ENCODE peak calls at places on chromosomes 6 and 20, in four cellular contexts. J, O, A and X are unnamed samples.

GRCh38 chr6:44397424-44398169 is 10.1 kb downstream of the CDC5L start:
- DNase-seq in A (no peak), O (no peak), J (no peak), X (no peak)

GRCh38 chr6:78701407-78701806 is 165.9 kb upstream of the IRAK1BP1 start:
- DNase-seq in J (peak), O (no peak), A (no peak), X (no peak)

GRCh38 chr6:3247255-3248146 is 11.2 kb upstream of the PSMG4 start:
- DNase-seq in O (no peak), A (peak), J (peak), X (no peak)

GRCh38 chr20:49112596-49113274 is 66.6 kb downstream of the CSE1L start:
- DNase-seq in J (peak), A (no peak), O (no peak), X (no peak)

GRCh38 chr6:97053643-97054411 is 129.3 kb downstream of the KLHL32 start:
- DNase-seq in J (peak), A (no peak), O (no peak), X (no peak)

GRCh38 chr6:143561105-143561704 is 49.7 kb upstream of the FUCA2 start:
- DNase-seq in A (no peak), O (no peak), J (no peak), X (no peak)

GRCh38 chr6:293185-294174 is 1.2 kb downstream of the DUSP22 start:
- DNase-seq in O (no peak), J (peak), A (peak), X (no peak)

GRCh38 chr6:83920017-83920416 is 60.5 kb downstream of the CYB5R4 start:
- DNase-seq in O (no peak), J (no peak), A (no peak), X (no peak)

GRCh38 chr6:106026748-106027147 is 59.4 kb upstream of the PRDM1 start:
- DNase-seq in J (no peak), A (no peak), O (no peak), X (no peak)

GRCh38 chr20:3698511-3699436 is 13.6 kb downstream of the SIGLEC1 start:
- DNase-seq in O (no peak), A (no peak), J (no peak), X (no peak)

GRCh38 chr6:120302041-120302440 is 952.5 kb upstream of the MAN1A1 start:
- DNase-seq in O (no peak), J (no peak), A (no peak), X (no peak)

GRCh38 chr20:38963745-38964144 is 1.6 kb downstream of the DHX35 start:
- DNase-seq in A (no peak), J (no peak), O (no peak), X (no peak)

GRCh38 chr6:56944651-56945050 is 10.3 kb upstream of the BEND6 start:
- DNase-seq in A (no peak), O (no peak), J (no peak), X (no peak)

GRCh38 chr6:71205336-71205956 is 83.2 kb upstream of the OGFRL1 start:
- DNase-seq in J (peak), A (no peak), O (no peak), X (no peak)

GRCh38 chr20:49984426-49985153 is 1.8 kb downstream of the SNAI1 start:
- DNase-seq in J (peak), O (no peak), A (no peak), X (no peak)

GRCh38 chr20:11329271-11329670 is 588.4 kb upstream of the BTBD3 start:
- DNase-seq in J (no peak), O (no peak), A (no peak), X (no peak)

GRCh38 chr20:32028647-32029372 is 18.6 kb downstream of the CCM2L start:
- DNase-seq in O (no peak), J (peak), A (peak), X (no peak)

GRCh38 chr20:62890444-62890843 is 28.8 kb upstream of the TCFL5 start:
- DNase-seq in A (no peak), O (no peak), J (no peak), X (no peak)

GRCh38 chr6:71349976-71350615 is 61.5 kb downstream of the OGFRL1 start:
- DNase-seq in A (no peak), J (peak), O (no peak), X (no peak)

GRCh38 chr6:47245745-47246371 is 63.8 kb downstream of the TNFRSF21 start:
- DNase-seq in O (no peak), J (no peak), A (no peak), X (no peak)

GRCh38 chr6:118660218-118660569 is 8.8 kb upstream of the CEP85L start:
- DNase-seq in J (peak), O (no peak), A (no peak), X (no peak)

GRCh38 chr20:44203161-44203560 is 7.4 kb downstream of the OSER1 start:
- DNase-seq in O (no peak), J (no peak), A (no peak), X (no peak)

GRCh38 chr20:11246251-11246775 is 572.5 kb upstream of the JAG1 start:
- DNase-seq in J (no peak), O (no peak), A (no peak), X (no peak)

GRCh38 chr6:53984581-53984980 is 126.7 kb upstream of the MLIP start:
- DNase-seq in O (no peak), J (no peak), A (no peak), X (no peak)

GRCh38 chr20:4972506-4973251 is 28.6 kb downstream of the SLC23A2 start:
- DNase-seq in O (no peak), A (no peak), J (no peak), X (no peak)

GRCh38 chr20:58883243-58883691 is 30.8 kb downstream of the GNAS start:
- DNase-seq in J (peak), A (no peak), O (no peak), X (no peak)